ENCODE peak calls at places on chromosomes 12 and 14, in seven cellular contexts. One of them, this sample, is unnamed.

GRCh38 chr14:102226356-102227125 is 78.4 kb downstream of the MOK start:
- DNase-seq in foreskin fibroblast: no peak
- DNase-seq in tibial artery: no peak
- DNase-seq in astrocyte of the spinal cord: no peak
- DNase-seq in OCI-LY7: no peak
- DNase-seq in lower lobe of right lung: no peak
- DNase-seq in AG04449: no peak
- DNase-seq in this sample: no peak

GRCh38 chr12:122126713-122127597 is 47.1 kb downstream of the IL31 start:
- DNase-seq in OCI-LY7: no peak
- DNase-seq in astrocyte of the spinal cord: no peak
- DNase-seq in tibial artery: no peak
- DNase-seq in AG04449: no peak
- DNase-seq in lower lobe of right lung: peak
- DNase-seq in foreskin fibroblast: no peak
- DNase-seq in this sample: no peak

GRCh38 chr14:39016733-39017095 is 86.3 kb downstream of the SEC23A start:
- DNase-seq in AG04449: no peak
- DNase-seq in tibial artery: no peak
- DNase-seq in lower lobe of right lung: no peak
- DNase-seq in astrocyte of the spinal cord: no peak
- DNase-seq in OCI-LY7: no peak
- DNase-seq in foreskin fibroblast: no peak
- DNase-seq in this sample: no peak

GRCh38 chr12:123139926-123140674 is 10.8 kb downstream of the PITPNM2 start:
- DNase-seq in tibial artery: no peak
- DNase-seq in OCI-LY7: no peak
- DNase-seq in astrocyte of the spinal cord: peak
- DNase-seq in foreskin fibroblast: peak
- DNase-seq in AG04449: no peak
- DNase-seq in lower lobe of right lung: no peak
- DNase-seq in this sample: no peak

GRCh38 chr12:71371132-71371531 is 68.5 kb upstream of the LGR5 start:
- DNase-seq in OCI-LY7: no peak
- DNase-seq in AG04449: no peak
- DNase-seq in astrocyte of the spinal cord: no peak
- DNase-seq in lower lobe of right lung: no peak
- DNase-seq in foreskin fibroblast: no peak
- DNase-seq in tibial artery: no peak
- DNase-seq in this sample: no peak

GRCh38 chr14:53278602-53279506 is 125.7 kb upstream of the DDHD1 start:
- DNase-seq in tibial artery: no peak
- DNase-seq in lower lobe of right lung: no peak
- DNase-seq in foreskin fibroblast: no peak
- DNase-seq in OCI-LY7: peak
- DNase-seq in AG04449: no peak
- DNase-seq in astrocyte of the spinal cord: peak
- DNase-seq in this sample: peak

GRCh38 chr14:58941666-58942065 is 246.8 kb upstream of the DAAM1 start:
- DNase-seq in astrocyte of the spinal cord: peak
- DNase-seq in AG04449: peak
- DNase-seq in tibial artery: no peak
- DNase-seq in OCI-LY7: no peak
- DNase-seq in foreskin fibroblast: no peak
- DNase-seq in lower lobe of right lung: no peak
- DNase-seq in this sample: no peak

GRCh38 chr14:50542941-50543418 is 10.6 kb upstream of the MAP4K5 start:
- DNase-seq in astrocyte of the spinal cord: peak
- DNase-seq in OCI-LY7: peak
- DNase-seq in foreskin fibroblast: no peak
- DNase-seq in tibial artery: peak
- DNase-seq in lower lobe of right lung: no peak
- DNase-seq in AG04449: no peak
- DNase-seq in this sample: no peak

GRCh38 chr12:118237908-118238307 is 102.0 kb downstream of the PEBP1 start:
- DNase-seq in AG04449: peak
- DNase-seq in astrocyte of the spinal cord: peak
- DNase-seq in foreskin fibroblast: peak
- DNase-seq in tibial artery: no peak
- DNase-seq in lower lobe of right lung: no peak
- DNase-seq in OCI-LY7: no peak
- DNase-seq in this sample: no peak

GRCh38 chr14:91897121-91897701 is 29.9 kb upstream of the TC2N start:
- DNase-seq in foreskin fibroblast: peak
- DNase-seq in AG04449: peak
- DNase-seq in lower lobe of right lung: peak
- DNase-seq in astrocyte of the spinal cord: peak
- DNase-seq in tibial artery: peak
- DNase-seq in OCI-LY7: no peak
- DNase-seq in this sample: no peak

GRCh38 chr14:70567791-70568190 is 32.7 kb downstream of the MED6 start:
- DNase-seq in lower lobe of right lung: no peak
- DNase-seq in foreskin fibroblast: peak
- DNase-seq in AG04449: peak
- DNase-seq in tibial artery: no peak
- DNase-seq in OCI-LY7: peak
- DNase-seq in astrocyte of the spinal cord: peak
- DNase-seq in this sample: peak

GRCh38 chr12:32532951-32533350 is 133.6 kb downstream of the FGD4 start:
- DNase-seq in lower lobe of right lung: no peak
- DNase-seq in OCI-LY7: peak
- DNase-seq in AG04449: no peak
- DNase-seq in foreskin fibroblast: no peak
- DNase-seq in tibial artery: no peak
- DNase-seq in astrocyte of the spinal cord: no peak
- DNase-seq in this sample: no peak

GRCh38 chr14:72892879-72893635 is 844 bp downstream of the DPF3 start:
- DNase-seq in tibial artery: no peak
- DNase-seq in foreskin fibroblast: no peak
- DNase-seq in astrocyte of the spinal cord: peak
- DNase-seq in AG04449: no peak
- DNase-seq in lower lobe of right lung: peak
- DNase-seq in OCI-LY7: peak
- DNase-seq in this sample: no peak

GRCh38 chr14:50766338-50766886 is 64.5 kb downstream of the NIN start:
- DNase-seq in foreskin fibroblast: peak
- DNase-seq in lower lobe of right lung: no peak
- DNase-seq in astrocyte of the spinal cord: no peak
- DNase-seq in tibial artery: no peak
- DNase-seq in OCI-LY7: no peak
- DNase-seq in AG04449: no peak
- DNase-seq in this sample: no peak

DNA sequence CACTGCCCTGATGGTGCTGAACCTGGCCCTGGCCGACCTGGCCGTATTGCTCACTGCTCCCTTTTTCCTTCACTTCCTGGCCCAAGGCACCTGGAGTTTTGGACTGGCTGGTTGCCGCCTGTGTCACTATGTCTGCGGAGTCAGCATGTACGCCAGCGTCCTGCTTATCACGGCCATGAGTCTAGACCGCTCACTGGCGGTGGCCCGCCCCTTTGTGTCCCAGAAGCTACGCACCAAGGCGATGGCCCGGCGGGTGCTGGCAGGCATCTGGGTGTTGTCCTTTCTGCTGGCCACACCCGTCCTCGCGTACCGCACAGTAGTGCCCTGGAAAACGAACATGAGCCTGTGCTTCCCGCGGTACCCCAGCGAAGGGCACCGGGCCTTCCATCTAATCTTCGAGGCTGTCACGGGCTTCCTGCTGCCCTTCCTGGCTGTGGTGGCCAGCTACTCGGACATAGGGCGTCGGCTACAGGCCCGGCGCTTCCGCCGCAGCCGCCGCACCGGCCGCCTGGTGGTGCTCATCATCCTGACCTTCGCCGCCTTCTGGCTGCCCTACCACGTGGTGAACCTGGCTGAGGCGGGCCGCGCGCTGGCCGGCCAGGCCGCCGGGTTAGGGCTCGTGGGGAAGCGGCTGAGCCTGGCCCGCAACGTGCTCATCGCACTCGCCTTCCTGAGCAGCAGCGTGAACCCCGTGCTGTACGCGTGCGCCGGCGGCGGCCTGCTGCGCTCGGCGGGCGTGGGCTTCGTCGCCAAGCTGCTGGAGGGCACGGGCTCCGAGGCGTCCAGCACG is 4.7 kb downstream of the LTB4R start:
- DNase-seq in lower lobe of right lung: peak
- DNase-seq in AG04449: no peak
- DNase-seq in foreskin fibroblast: no peak
- DNase-seq in tibial artery: no peak
- DNase-seq in astrocyte of the spinal cord: no peak
- DNase-seq in OCI-LY7: no peak
- DNase-seq in this sample: no peak
- TF ChIP-seq CTCF in lower lobe of right lung: peak
- TF ChIP-seq CTCF in AG04449: peak
- TF ChIP-seq CTCF in foreskin fibroblast: no peak
- TF ChIP-seq CTCF in tibial artery: no peak
- TF ChIP-seq CTCF in astrocyte of the spinal cord: peak
- TF ChIP-seq CTCF in OCI-LY7: no peak
- TF ChIP-seq CTCF in this sample: no peak

GRCh38 chr12:57767876-57768275 is 998 bp upstream of the CYP27B1 start:
- DNase-seq in astrocyte of the spinal cord: no peak
- DNase-seq in lower lobe of right lung: no peak
- DNase-seq in OCI-LY7: no peak
- DNase-seq in foreskin fibroblast: no peak
- DNase-seq in AG04449: no peak
- DNase-seq in tibial artery: no peak
- DNase-seq in this sample: no peak

GRCh38 chr12:57767317-57767716 is 439 bp upstream of the CYP27B1 start:
- DNase-seq in AG04449: no peak
- DNase-seq in astrocyte of the spinal cord: no peak
- DNase-seq in foreskin fibroblast: no peak
- DNase-seq in OCI-LY7: no peak
- DNase-seq in lower lobe of right lung: no peak
- DNase-seq in tibial artery: no peak
- DNase-seq in this sample: no peak

GRCh38 chr12:57765698-57766463 is 997 bp downstream of the CYP27B1 start:
- DNase-seq in AG04449: no peak
- DNase-seq in astrocyte of the spinal cord: no peak
- DNase-seq in tibial artery: no peak
- DNase-seq in OCI-LY7: no peak
- DNase-seq in foreskin fibroblast: peak
- DNase-seq in lower lobe of right lung: no peak
- DNase-seq in this sample: no peak

GRCh38 chr12:57765003-57765697 is 1.7 kb downstream of the CYP27B1 start:
- DNase-seq in lower lobe of right lung: peak
- DNase-seq in astrocyte of the spinal cord: no peak
- DNase-seq in tibial artery: no peak
- DNase-seq in foreskin fibroblast: peak
- DNase-seq in AG04449: no peak
- DNase-seq in OCI-LY7: no peak
- DNase-seq in this sample: no peak

DNA sequence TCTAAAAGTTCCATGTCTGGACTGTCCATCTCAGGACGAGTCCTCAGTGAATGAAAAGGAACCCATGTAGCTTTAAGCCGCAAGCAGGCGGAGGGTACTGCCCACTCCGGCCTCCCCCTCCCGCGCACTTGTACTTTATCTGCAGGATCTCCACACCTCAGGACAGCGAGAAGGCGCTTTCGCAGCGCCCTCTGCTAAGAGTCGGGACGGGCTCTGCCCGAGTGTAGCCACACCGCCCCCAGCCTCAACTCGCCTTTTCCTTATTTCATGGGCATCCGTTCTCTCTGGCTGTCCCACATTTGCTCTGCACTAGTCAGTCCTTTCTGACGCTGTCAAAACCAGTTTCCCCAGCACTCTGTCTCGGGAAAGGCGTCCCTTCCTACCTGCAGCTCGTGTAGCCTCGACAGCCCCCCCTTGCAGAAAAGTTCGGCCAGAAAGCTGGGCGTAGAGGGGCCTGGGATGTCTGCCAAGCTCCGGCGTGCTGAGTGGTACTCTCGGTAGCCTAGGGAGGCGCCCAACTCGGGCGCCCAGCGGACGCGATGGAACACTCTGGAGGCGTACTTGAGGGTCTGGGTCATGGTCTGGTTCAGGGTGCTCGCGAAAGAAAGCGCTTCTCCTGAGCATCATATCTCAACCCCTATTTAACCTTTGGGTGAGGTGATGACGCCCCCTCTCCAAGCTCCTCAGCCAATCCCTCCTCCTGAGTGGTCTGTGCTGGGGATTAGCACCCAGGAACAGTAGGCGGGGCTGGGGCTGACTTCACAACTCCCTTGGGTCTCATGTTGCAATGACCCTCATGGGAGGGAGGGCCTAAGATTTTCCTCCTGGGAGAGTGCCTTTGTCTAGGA is at the start of gene CYP27B1:
- DNase-seq in OCI-LY7: no peak
- DNase-seq in AG04449: no peak
- DNase-seq in tibial artery: no peak
- DNase-seq in lower lobe of right lung: peak
- DNase-seq in foreskin fibroblast: no peak
- DNase-seq in astrocyte of the spinal cord: no peak
- DNase-seq in this sample: no peak
- TF ChIP-seq CTCF in OCI-LY7: no peak
- TF ChIP-seq CTCF in AG04449: no peak
- TF ChIP-seq CTCF in tibial artery: no peak
- TF ChIP-seq CTCF in lower lobe of right lung: no peak
- TF ChIP-seq CTCF in foreskin fibroblast: no peak
- TF ChIP-seq CTCF in astrocyte of the spinal cord: no peak
- TF ChIP-seq CTCF in this sample: no peak

DNA sequence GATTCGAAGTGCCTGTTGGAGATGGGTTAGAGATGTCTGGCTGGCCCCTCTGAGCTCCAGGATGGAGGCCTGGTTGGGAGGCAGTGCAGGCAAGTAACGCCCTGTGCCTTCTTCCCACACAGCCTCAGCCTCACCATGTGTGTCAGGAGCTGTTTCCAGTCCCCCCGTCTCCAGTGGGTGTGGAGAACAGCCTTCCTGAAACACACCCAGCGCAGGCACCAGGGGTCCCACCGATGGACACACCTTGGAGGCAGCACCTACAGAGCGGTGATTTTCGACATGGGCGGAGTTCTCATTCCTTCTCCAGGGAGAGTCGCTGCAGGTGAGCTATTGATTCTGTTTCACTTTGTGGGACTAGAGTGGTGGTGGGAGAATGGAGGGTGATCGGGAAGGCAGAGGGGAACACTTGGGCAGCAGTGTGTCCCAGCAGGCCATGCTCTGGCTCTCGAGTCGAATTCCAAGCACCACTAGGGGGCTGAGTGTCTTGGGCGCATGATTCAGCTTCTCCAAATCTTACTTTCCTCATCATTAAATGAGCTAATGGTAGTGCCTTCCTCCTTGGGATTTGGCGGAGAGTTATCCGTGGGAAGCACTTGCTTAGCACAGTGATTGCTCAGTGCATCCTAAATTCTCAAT is 6.8 kb downstream of the ACAD10 start:
- DNase-seq in lower lobe of right lung: no peak
- DNase-seq in astrocyte of the spinal cord: peak
- DNase-seq in tibial artery: no peak
- DNase-seq in OCI-LY7: peak
- DNase-seq in foreskin fibroblast: no peak
- DNase-seq in AG04449: no peak
- DNase-seq in this sample: no peak
- TF ChIP-seq CTCF in lower lobe of right lung: no peak
- TF ChIP-seq CTCF in astrocyte of the spinal cord: peak
- TF ChIP-seq CTCF in tibial artery: no peak
- TF ChIP-seq CTCF in OCI-LY7: peak
- TF ChIP-seq CTCF in foreskin fibroblast: peak
- TF ChIP-seq CTCF in AG04449: no peak
- TF ChIP-seq CTCF in this sample: peak

GRCh38 chr14:96754845-96755184 is 42.4 kb upstream of the VRK1 start:
- DNase-seq in AG04449: no peak
- DNase-seq in foreskin fibroblast: no peak
- DNase-seq in astrocyte of the spinal cord: no peak
- DNase-seq in OCI-LY7: no peak
- DNase-seq in lower lobe of right lung: no peak
- DNase-seq in tibial artery: no peak
- DNase-seq in this sample: peak
- TF ChIP-seq CTCF in AG04449: no peak
- TF ChIP-seq CTCF in foreskin fibroblast: no peak
- TF ChIP-seq CTCF in astrocyte of the spinal cord: no peak
- TF ChIP-seq CTCF in OCI-LY7: no peak
- TF ChIP-seq CTCF in lower lobe of right lung: no peak
- TF ChIP-seq CTCF in tibial artery: no peak
- TF ChIP-seq CTCF in this sample: peak

This sample was measured in HFF-Myc.